ENCODE peak calls at places on chromosomes 7 and 10, in six cellular contexts. One of them, this sample, is unnamed.

GRCh38 chr7:50739744-50740455 is 42.8 kb downstream of the GRB10 start:
- DNase-seq in Calu3: no peak
- DNase-seq in kidney: no peak
- DNase-seq in GM12865: peak; percentile 16
- DNase-seq in suprapubic skin: no peak
- DNase-seq in OCI-LY7: no peak
- DNase-seq in this sample: no peak

GRCh38 chr7:127581716-127582115 is 3.7 kb downstream of the GCC1 start:
- DNase-seq in Calu3: no peak
- DNase-seq in kidney: no peak
- DNase-seq in GM12865: no peak
- DNase-seq in suprapubic skin: no peak
- DNase-seq in OCI-LY7: no peak
- DNase-seq in this sample: no peak

GRCh38 chr10:112491144-112491543 is 44.1 kb downstream of the VTI1A start:
- DNase-seq in Calu3: no peak
- DNase-seq in kidney: no peak
- DNase-seq in GM12865: no peak
- DNase-seq in suprapubic skin: no peak
- DNase-seq in OCI-LY7: no peak
- DNase-seq in this sample: no peak

GRCh38 chr7:132915652-132916051 is 166.2 kb downstream of the CHCHD3 start:
- DNase-seq in Calu3: no peak
- DNase-seq in kidney: no peak
- DNase-seq in GM12865: no peak
- DNase-seq in suprapubic skin: no peak
- DNase-seq in OCI-LY7: no peak
- DNase-seq in this sample: no peak

GRCh38 chr10:56522166-56522565 is 161.1 kb upstream of the ZWINT start:
- DNase-seq in Calu3: no peak
- DNase-seq in kidney: no peak
- DNase-seq in GM12865: no peak
- DNase-seq in suprapubic skin: no peak
- DNase-seq in OCI-LY7: no peak
- DNase-seq in this sample: no peak

GRCh38 chr10:29689001-29689400 is 54.2 kb upstream of the SVIL start:
- DNase-seq in Calu3: no peak
- DNase-seq in kidney: no peak
- DNase-seq in GM12865: no peak
- DNase-seq in suprapubic skin: no peak
- DNase-seq in OCI-LY7: no peak
- DNase-seq in this sample: no peak

GRCh38 chr10:103852189-103852711 is 3.1 kb downstream of the SH3PXD2A start:
- DNase-seq in Calu3: no peak
- DNase-seq in kidney: no peak
- DNase-seq in GM12865: no peak
- DNase-seq in suprapubic skin: peak; percentile 82
- DNase-seq in OCI-LY7: no peak
- DNase-seq in this sample: no peak

GRCh38 chr10:113300628-113301027 is 252.2 kb upstream of the HABP2 start:
- DNase-seq in Calu3: no peak
- DNase-seq in kidney: no peak
- DNase-seq in GM12865: peak; percentile 37
- DNase-seq in suprapubic skin: no peak
- DNase-seq in OCI-LY7: peak; percentile 23
- DNase-seq in this sample: no peak

GRCh38 chr10:47321521-47322195 is 596 bp upstream of the GDF2 start:
- DNase-seq in Calu3: no peak
- DNase-seq in kidney: no peak
- DNase-seq in GM12865: no peak
- DNase-seq in suprapubic skin: peak; percentile 56
- DNase-seq in OCI-LY7: no peak
- DNase-seq in this sample: peak; percentile 58

GRCh38 chr10:63977329-63977923 is 456.2 kb downstream of the REEP3 start:
- DNase-seq in Calu3: peak; percentile 66
- DNase-seq in kidney: no peak
- DNase-seq in GM12865: peak; percentile 72
- DNase-seq in suprapubic skin: no peak
- DNase-seq in OCI-LY7: peak; percentile 42
- DNase-seq in this sample: no peak

GRCh38 chr10:95291634-95292039 is 834 bp upstream of the PDLIM1 start:
- DNase-seq in Calu3: no peak
- DNase-seq in kidney: no peak
- DNase-seq in GM12865: peak; percentile 37
- DNase-seq in suprapubic skin: no peak
- DNase-seq in OCI-LY7: no peak
- DNase-seq in this sample: no peak

GRCh38 chr7:75986147-75986781 is 8.1 kb downstream of the TMEM120A start:
- DNase-seq in Calu3: no peak
- DNase-seq in kidney: peak; percentile 49
- DNase-seq in GM12865: no peak
- DNase-seq in suprapubic skin: no peak
- DNase-seq in OCI-LY7: no peak
- DNase-seq in this sample: peak; percentile 87

GRCh38 chr10:108868881-108869280 is 1054.4 kb downstream of the XPNPEP1 start:
- DNase-seq in Calu3: no peak
- DNase-seq in kidney: no peak
- DNase-seq in GM12865: no peak
- DNase-seq in suprapubic skin: no peak
- DNase-seq in OCI-LY7: no peak
- DNase-seq in this sample: no peak

GRCh38 chr10:68601490-68602265 is 41.5 kb downstream of the TET1 start:
- DNase-seq in Calu3: no peak
- DNase-seq in kidney: no peak
- DNase-seq in GM12865: peak; percentile 63
- DNase-seq in suprapubic skin: no peak
- DNase-seq in OCI-LY7: peak; percentile 13
- DNase-seq in this sample: no peak

GRCh38 chr10:99466632-99467031 is 36.2 kb upstream of the GOT1 start:
- DNase-seq in Calu3: no peak
- DNase-seq in kidney: no peak
- DNase-seq in GM12865: no peak
- DNase-seq in suprapubic skin: no peak
- DNase-seq in OCI-LY7: no peak
- DNase-seq in this sample: no peak

GRCh38 chr10:89702121-89702480 is 711 bp downstream of the KIF20B start:
- DNase-seq in Calu3: peak; percentile 11
- DNase-seq in kidney: no peak
- DNase-seq in GM12865: peak; percentile 35
- DNase-seq in suprapubic skin: no peak
- DNase-seq in OCI-LY7: peak; percentile 32
- DNase-seq in this sample: no peak

GRCh38 chr7:17745588-17745987 is 194.7 kb downstream of the SNX13 start:
- DNase-seq in Calu3: no peak
- DNase-seq in kidney: no peak
- DNase-seq in GM12865: no peak
- DNase-seq in suprapubic skin: no peak
- DNase-seq in OCI-LY7: no peak
- DNase-seq in this sample: no peak

GRCh38 chr10:4061441-4061951 is 276.5 kb upstream of the KLF6 start:
- DNase-seq in Calu3: no peak
- DNase-seq in kidney: no peak
- DNase-seq in GM12865: no peak
- DNase-seq in suprapubic skin: peak; percentile 90
- DNase-seq in OCI-LY7: no peak
- DNase-seq in this sample: no peak

GRCh38 chr7:11343818-11344413 is 370.2 kb downstream of the PHF14 start:
- DNase-seq in Calu3: peak; percentile 31
- DNase-seq in kidney: no peak
- DNase-seq in GM12865: peak; percentile 52
- DNase-seq in suprapubic skin: no peak
- DNase-seq in OCI-LY7: peak; percentile 49
- DNase-seq in this sample: no peak

GRCh38 chr10:61765176-61766087 is 102.7 kb downstream of the CABCOCO1 start:
- DNase-seq in Calu3: no peak
- DNase-seq in kidney: no peak
- DNase-seq in GM12865: no peak
- DNase-seq in suprapubic skin: no peak
- DNase-seq in OCI-LY7: no peak
- DNase-seq in this sample: no peak

GRCh38 chr7:111012799-111013675 is 77.9 kb upstream of the LRRN3 start:
- DNase-seq in Calu3: no peak
- DNase-seq in kidney: no peak
- DNase-seq in GM12865: peak; percentile 73
- DNase-seq in suprapubic skin: no peak
- DNase-seq in OCI-LY7: no peak
- DNase-seq in this sample: no peak

DNA sequence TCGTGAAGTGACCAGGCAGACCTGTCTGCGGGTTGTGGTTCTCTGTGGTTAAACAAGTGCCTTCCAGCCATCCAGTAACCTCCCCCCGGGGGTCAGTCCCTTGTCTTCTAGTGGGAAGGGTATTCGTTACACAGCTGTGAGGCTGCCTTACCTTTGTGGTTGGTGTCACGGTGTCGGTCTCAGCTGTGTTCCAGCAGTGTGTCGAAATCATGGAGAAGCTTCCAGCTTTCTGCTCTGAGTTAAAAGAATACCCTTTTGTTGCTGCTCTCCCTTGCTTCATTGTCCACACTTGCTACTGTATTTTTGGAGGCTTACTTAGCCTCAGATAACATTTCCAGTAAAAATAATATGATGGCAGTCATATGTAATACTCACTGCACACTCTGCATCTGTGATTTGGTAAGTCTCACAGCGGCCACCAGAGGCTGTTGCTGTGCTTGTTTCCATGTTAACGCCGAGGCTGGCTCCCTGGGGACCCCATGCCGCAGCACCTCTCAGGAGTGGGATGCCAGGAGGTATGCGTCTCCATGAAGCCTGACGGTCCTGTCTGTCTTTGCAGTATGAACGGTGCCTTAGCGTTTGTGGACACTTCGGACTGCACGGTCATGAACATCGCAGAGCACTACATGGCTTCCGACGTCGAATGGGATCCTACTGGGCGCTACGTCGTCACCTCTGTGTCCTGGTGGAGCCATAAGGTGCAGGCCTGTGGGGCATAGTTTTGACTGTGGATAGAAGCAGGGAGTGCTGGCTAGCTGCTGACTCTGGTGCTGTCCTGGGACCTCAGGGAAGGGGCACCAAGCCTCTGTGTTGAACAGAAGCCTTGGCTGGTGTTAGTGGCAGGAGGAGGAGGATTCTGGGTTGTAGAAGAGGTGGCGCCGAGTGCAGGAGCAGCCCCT is 20.5 kb downstream of the EIF3B start:
- DNase-seq in Calu3: no peak
- DNase-seq in kidney: no peak
- DNase-seq in GM12865: no peak
- DNase-seq in suprapubic skin: no peak
- DNase-seq in OCI-LY7: no peak
- DNase-seq in this sample: no peak
- TF ChIP-seq CTCF in Calu3: no peak
- TF ChIP-seq CTCF in kidney: no peak
- TF ChIP-seq CTCF in GM12865: no peak
- TF ChIP-seq CTCF in suprapubic skin: no peak
- TF ChIP-seq CTCF in OCI-LY7: no peak
- TF ChIP-seq CTCF in this sample: no peak

GRCh38 chr7:82609746-82610145 is 166.2 kb upstream of the CACNA2D1 start:
- DNase-seq in Calu3: no peak
- DNase-seq in kidney: no peak
- DNase-seq in GM12865: no peak
- DNase-seq in suprapubic skin: no peak
- DNase-seq in OCI-LY7: no peak
- DNase-seq in this sample: no peak

GRCh38 chr7:82600601-82601000 is 157.0 kb upstream of the CACNA2D1 start:
- DNase-seq in Calu3: no peak
- DNase-seq in kidney: no peak
- DNase-seq in GM12865: no peak
- DNase-seq in suprapubic skin: no peak
- DNase-seq in OCI-LY7: no peak
- DNase-seq in this sample: no peak

GRCh38 chr7:82599910-82600309 is 156.3 kb upstream of the CACNA2D1 start:
- DNase-seq in Calu3: no peak
- DNase-seq in kidney: no peak
- DNase-seq in GM12865: no peak
- DNase-seq in suprapubic skin: no peak
- DNase-seq in OCI-LY7: no peak
- DNase-seq in this sample: no peak

GRCh38 chr7:82602066-82602465 is 158.5 kb upstream of the CACNA2D1 start:
- DNase-seq in Calu3: no peak
- DNase-seq in kidney: no peak
- DNase-seq in GM12865: no peak
- DNase-seq in suprapubic skin: no peak
- DNase-seq in OCI-LY7: no peak
- DNase-seq in this sample: no peak

DNA sequence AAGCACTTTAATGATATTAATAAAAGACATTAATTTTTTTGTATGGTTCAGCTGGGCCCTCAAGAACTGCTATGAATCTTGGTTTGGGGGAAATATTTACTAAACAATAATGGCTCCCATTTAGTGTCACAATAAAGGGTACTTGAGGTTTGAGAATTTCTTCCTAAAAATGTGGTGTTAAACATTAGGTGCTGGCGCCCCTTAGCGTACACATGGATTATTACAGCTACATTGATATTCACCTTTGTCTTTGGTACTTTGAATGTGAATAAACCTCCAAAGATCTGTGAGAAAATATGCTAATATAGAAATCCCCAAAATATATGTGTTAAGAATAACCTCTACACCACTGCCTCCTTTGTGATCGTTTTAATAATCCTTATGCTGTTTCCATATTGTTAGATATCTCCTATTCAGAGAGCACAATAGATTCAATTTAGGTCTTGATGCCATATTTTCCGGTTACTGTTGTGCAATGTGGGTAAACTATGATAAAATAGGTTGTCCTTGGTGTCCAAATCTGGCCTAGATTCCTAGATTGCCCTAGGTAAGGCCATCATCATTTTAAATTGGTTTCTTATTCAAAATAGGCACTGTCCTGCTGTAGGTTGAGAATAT is 161.8 kb upstream of the CACNA2D1 start:
- DNase-seq in Calu3: peak; percentile 29
- DNase-seq in kidney: no peak
- DNase-seq in GM12865: peak; percentile 48
- DNase-seq in suprapubic skin: no peak
- DNase-seq in OCI-LY7: peak; percentile 29
- DNase-seq in this sample: no peak
- TF ChIP-seq CTCF in Calu3: no peak
- TF ChIP-seq CTCF in kidney: peak; percentile 57
- TF ChIP-seq CTCF in GM12865: peak; percentile 60
- TF ChIP-seq CTCF in suprapubic skin: peak; percentile 19
- TF ChIP-seq CTCF in OCI-LY7: peak; percentile 87
- TF ChIP-seq CTCF in this sample: peak; percentile 96

DNA sequence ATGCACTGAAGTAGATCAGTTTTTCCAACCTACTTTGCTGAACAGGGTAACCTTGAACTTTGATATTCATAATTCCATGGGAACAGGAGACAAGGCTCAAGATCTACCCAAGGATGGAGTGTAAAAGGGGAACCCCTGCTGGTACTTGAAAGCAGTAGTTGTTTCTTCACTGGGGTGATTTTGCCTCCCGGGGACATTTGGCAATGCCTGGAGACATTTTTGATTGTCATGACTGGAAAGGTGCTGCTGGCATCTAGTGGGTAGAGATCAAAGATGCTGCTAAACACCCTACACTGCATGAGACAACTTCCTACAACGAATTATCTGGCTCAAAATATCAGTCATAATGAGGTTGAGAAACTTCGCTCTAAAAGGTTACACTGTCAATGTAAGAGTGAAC is 214.8 kb upstream of the CTBP2 start:
- DNase-seq in Calu3: peak; percentile 35
- DNase-seq in kidney: no peak
- DNase-seq in GM12865: no peak
- DNase-seq in suprapubic skin: no peak
- DNase-seq in OCI-LY7: no peak
- DNase-seq in this sample: no peak
- TF ChIP-seq CTCF in Calu3: no peak
- TF ChIP-seq CTCF in kidney: no peak
- TF ChIP-seq CTCF in GM12865: no peak
- TF ChIP-seq CTCF in suprapubic skin: no peak
- TF ChIP-seq CTCF in OCI-LY7: peak; percentile 18
- TF ChIP-seq CTCF in this sample: peak; percentile 37

GRCh38 chr10:80855348-80855971 is 317.8 kb downstream of the SH2D4B start:
- DNase-seq in Calu3: peak; percentile 44
- DNase-seq in kidney: no peak
- DNase-seq in GM12865: peak; percentile 61
- DNase-seq in suprapubic skin: no peak
- DNase-seq in OCI-LY7: peak; percentile 33
- DNase-seq in this sample: no peak
- TF ChIP-seq CTCF in Calu3: peak; percentile 38
- TF ChIP-seq CTCF in kidney: peak; percentile 36
- TF ChIP-seq CTCF in GM12865: peak; percentile 68
- TF ChIP-seq CTCF in suprapubic skin: no peak
- TF ChIP-seq CTCF in OCI-LY7: peak; percentile 64
- TF ChIP-seq CTCF in this sample: peak; percentile 50

This sample was measured in chondrocyte.